ENCODE peak calls at places on chromosomes 12 and 14, in nine cellular contexts. Q, J, M, B, I, O, S, N and F are unnamed samples.

GRCh38 chr14:50012644-50013043 is 103.7 kb downstream of the VCPKMT start:
- DNase-seq in Q (no peak), J (no peak), M (peak; percentile 83), B (no peak), I (no peak), O (no peak), S (no peak), N (no peak), F (no peak)

GRCh38 chr14:21440857-21441256 is 15.1 kb downstream of the CHD8 start:
- DNase-seq in Q (no peak), J (no peak), M (no peak), B (no peak), I (no peak), O (no peak), S (no peak), N (no peak), F (no peak)

GRCh38 chr14:104037074-104037473 is 48.4 kb upstream of the ASPG start:
- DNase-seq in Q (no peak), J (no peak), M (no peak), B (no peak), I (no peak), O (no peak), S (no peak), N (no peak), F (no peak)

GRCh38 chr12:43893670-43894069 is 57.8 kb downstream of the TMEM117 start:
- DNase-seq in Q (no peak), J (no peak), M (peak; percentile 60), B (no peak), I (no peak), O (no peak), S (no peak), N (no peak), F (no peak)

GRCh38 chr14:24299255-24300191 is at the start of the genes DHRS1 and NOP9:
- DNase-seq in Q (peak; percentile 87), J (peak; percentile 98), M (peak; percentile 94), B (peak; percentile 92), I (peak; percentile 94), O (peak; percentile 91), S (peak; percentile 82), N (peak; percentile 72), F (peak; percentile 97)

GRCh38 chr12:12612403-12612802 is 727 bp downstream of the CREBL2 start:
- DNase-seq in Q (no peak), J (no peak), M (peak; percentile 73), B (peak; percentile 13), I (no peak), O (no peak), S (no peak), N (peak; percentile 27), F (no peak)

GRCh38 chr14:60652674-60653387 is 3.6 kb upstream of the SIX1 start:
- DNase-seq in Q (no peak), J (no peak), M (no peak), B (no peak), I (peak; percentile 89), O (no peak), S (no peak), N (peak; percentile 74), F (no peak)

GRCh38 chr12:119683413-119683812 is 15.5 kb downstream of the PRKAB1 start:
- DNase-seq in Q (no peak), J (no peak), M (peak; percentile 70), B (no peak), I (no peak), O (no peak), S (no peak), N (no peak), F (no peak)

GRCh38 chr12:95774311-95775045 is 16.1 kb downstream of the NTN4 start:
- DNase-seq in Q (no peak), J (no peak), M (peak; percentile 84), B (no peak), I (no peak), O (no peak), S (no peak), N (no peak), F (no peak)

GRCh38 chr12:25384954-25385216 is 134.2 kb upstream of the KRAS start:
- DNase-seq in Q (no peak), J (no peak), M (no peak), B (no peak), I (no peak), O (no peak), S (no peak), N (peak; percentile 30), F (no peak)